ENCODE peak calls at places on chromosomes 2 and 18, in six cellular contexts. D is T-helper 1 cell; N is C1 segment of cervical spinal cord; P is GM03348; W is stimulated activated CD4-positive, alpha-beta T cell treated with anti-CD3 and anti-CD28 coated beads, Interleukin-4, amount 100 ng/mL, for 48 hours; Y is GM12891. R is an unnamed sample.
A peak's percentile ranks its signal among the peaks of the same experiment; 100 is the strongest.

GRCh38 chr2:10860476-10861325 is 48.1 kb upstream of the PDIA6 start:
- DNase-seq in D (no peak), N (no peak), P (no peak), W (no peak), Y (no peak), R (no peak)

GRCh38 chr2:172449916-172450550 is 22.6 kb downstream of the ITGA6 start:
- DNase-seq in D (no peak), N (no peak), P (peak; percentile 39), W (no peak), Y (no peak), R (no peak)

GRCh38 chr2:208479342-208479741 is 72.8 kb downstream of the PTH2R start:
- DNase-seq in D (no peak), N (no peak), P (no peak), W (no peak), Y (no peak), R (no peak)

GRCh38 chr2:133789743-133790142 is 221.5 kb upstream of the NCKAP5 start:
- DNase-seq in D (no peak), N (no peak), P (no peak), W (no peak), Y (no peak), R (no peak)

GRCh38 chr2:236938126-236938525 is 147.6 kb upstream of the COPS8 start:
- DNase-seq in D (no peak), N (no peak), P (no peak), W (no peak), Y (no peak), R (no peak)

GRCh38 chr18:156514-157230 is 1.7 kb upstream of the USP14 start:
- DNase-seq in D (no peak), N (no peak), P (no peak), W (no peak), Y (no peak), R (no peak)

GRCh38 chr2:241560883-241561474 is 2.4 kb downstream of the BOK start:
- DNase-seq in D (no peak), N (no peak), P (peak; percentile 58), W (no peak), Y (no peak), R (no peak)

GRCh38 chr18:66993492-66993891 is 389.6 kb upstream of the CDH19 start:
- DNase-seq in D (no peak), N (no peak), P (no peak), W (no peak), Y (no peak), R (no peak)

GRCh38 chr2:111231532-111232252 is 111.0 kb downstream of the BCL2L11 start:
- DNase-seq in D (no peak), N (no peak), P (no peak), W (no peak), Y (no peak), R (no peak)